ENCODE peak calls at places on chromosomes 1 and 21, in seven cellular contexts. One of them, this sample, is unnamed.

GRCh38 chr1:33182452-33182851 is 609 bp upstream of the TRIM62 start:
- DNase-seq in left ventricle myocardium inferior: no peak
- DNase-seq in T follicular helper cell: no peak
- DNase-seq in DMS153: peak
- DNase-seq in NCI-H1092 treated with DMSO at 0.1 percent for 48 hours: no peak
- DNase-seq in progenitor cell of endocrine pancreas: no peak
- DNase-seq in naive thymus-derived CD4-positive, alpha-beta T cell: no peak
- DNase-seq in this sample: no peak

GRCh38 chr1:212791261-212791675 is 309 bp downstream of the NSL1 start:
- DNase-seq in DMS153: peak
- DNase-seq in left ventricle myocardium inferior: no peak
- DNase-seq in progenitor cell of endocrine pancreas: no peak
- DNase-seq in T follicular helper cell: no peak
- DNase-seq in NCI-H1092 treated with DMSO at 0.1 percent for 48 hours: peak
- DNase-seq in naive thymus-derived CD4-positive, alpha-beta T cell: no peak
- DNase-seq in this sample: peak

GRCh38 chr1:57632401-57632800 is 208.5 kb upstream of the DAB1 start:
- DNase-seq in DMS153: no peak
- DNase-seq in NCI-H1092 treated with DMSO at 0.1 percent for 48 hours: no peak
- DNase-seq in progenitor cell of endocrine pancreas: no peak
- DNase-seq in left ventricle myocardium inferior: no peak
- DNase-seq in naive thymus-derived CD4-positive, alpha-beta T cell: no peak
- DNase-seq in T follicular helper cell: no peak
- DNase-seq in this sample: no peak

GRCh38 chr1:29136463-29136915 is 12.8 kb upstream of the TMEM200B start:
- DNase-seq in NCI-H1092 treated with DMSO at 0.1 percent for 48 hours: no peak
- DNase-seq in naive thymus-derived CD4-positive, alpha-beta T cell: no peak
- DNase-seq in left ventricle myocardium inferior: no peak
- DNase-seq in T follicular helper cell: no peak
- DNase-seq in progenitor cell of endocrine pancreas: no peak
- DNase-seq in DMS153: no peak
- DNase-seq in this sample: no peak

GRCh38 chr1:167911413-167911812 is 2.5 kb downstream of the ADCY10 start:
- DNase-seq in progenitor cell of endocrine pancreas: no peak
- DNase-seq in DMS153: no peak
- DNase-seq in T follicular helper cell: no peak
- DNase-seq in left ventricle myocardium inferior: no peak
- DNase-seq in NCI-H1092 treated with DMSO at 0.1 percent for 48 hours: no peak
- DNase-seq in naive thymus-derived CD4-positive, alpha-beta T cell: no peak
- DNase-seq in this sample: no peak

GRCh38 chr1:154992721-154993571 is 440 bp upstream of the LENEP start:
- DNase-seq in left ventricle myocardium inferior: no peak
- DNase-seq in NCI-H1092 treated with DMSO at 0.1 percent for 48 hours: peak
- DNase-seq in T follicular helper cell: no peak
- DNase-seq in naive thymus-derived CD4-positive, alpha-beta T cell: no peak
- DNase-seq in progenitor cell of endocrine pancreas: no peak
- DNase-seq in DMS153: no peak
- DNase-seq in this sample: peak

GRCh38 chr1:204084247-204084772 is 11.4 kb downstream of the SOX13 start:
- DNase-seq in T follicular helper cell: no peak
- DNase-seq in NCI-H1092 treated with DMSO at 0.1 percent for 48 hours: peak
- DNase-seq in DMS153: peak
- DNase-seq in progenitor cell of endocrine pancreas: peak
- DNase-seq in left ventricle myocardium inferior: peak
- DNase-seq in naive thymus-derived CD4-positive, alpha-beta T cell: no peak
- DNase-seq in this sample: no peak

GRCh38 chr1:199007423-199007822 is 368.6 kb downstream of the PTPRC start:
- DNase-seq in T follicular helper cell: no peak
- DNase-seq in progenitor cell of endocrine pancreas: no peak
- DNase-seq in naive thymus-derived CD4-positive, alpha-beta T cell: no peak
- DNase-seq in DMS153: no peak
- DNase-seq in NCI-H1092 treated with DMSO at 0.1 percent for 48 hours: no peak
- DNase-seq in left ventricle myocardium inferior: no peak
- DNase-seq in this sample: no peak

GRCh38 chr21:28615276-28615675 is 377.4 kb downstream of the LTN1 start:
- DNase-seq in NCI-H1092 treated with DMSO at 0.1 percent for 48 hours: no peak
- DNase-seq in naive thymus-derived CD4-positive, alpha-beta T cell: no peak
- DNase-seq in progenitor cell of endocrine pancreas: no peak
- DNase-seq in T follicular helper cell: no peak
- DNase-seq in left ventricle myocardium inferior: no peak
- DNase-seq in DMS153: no peak
- DNase-seq in this sample: no peak

GRCh38 chr1:203754455-203754864 is 10.5 kb upstream of the LAX1 start:
- DNase-seq in naive thymus-derived CD4-positive, alpha-beta T cell: peak
- DNase-seq in NCI-H1092 treated with DMSO at 0.1 percent for 48 hours: no peak
- DNase-seq in DMS153: no peak
- DNase-seq in progenitor cell of endocrine pancreas: no peak
- DNase-seq in T follicular helper cell: no peak
- DNase-seq in left ventricle myocardium inferior: no peak
- DNase-seq in this sample: no peak

GRCh38 chr1:34419662-34420061 is 243.0 kb downstream of the C1orf94 start:
- DNase-seq in left ventricle myocardium inferior: no peak
- DNase-seq in naive thymus-derived CD4-positive, alpha-beta T cell: no peak
- DNase-seq in NCI-H1092 treated with DMSO at 0.1 percent for 48 hours: no peak
- DNase-seq in DMS153: peak
- DNase-seq in T follicular helper cell: no peak
- DNase-seq in progenitor cell of endocrine pancreas: no peak
- DNase-seq in this sample: peak

GRCh38 chr1:28418278-28418637 is 48.7 kb downstream of the PHACTR4 start:
- DNase-seq in T follicular helper cell: no peak
- DNase-seq in NCI-H1092 treated with DMSO at 0.1 percent for 48 hours: no peak
- DNase-seq in naive thymus-derived CD4-positive, alpha-beta T cell: no peak
- DNase-seq in DMS153: no peak
- DNase-seq in left ventricle myocardium inferior: no peak
- DNase-seq in progenitor cell of endocrine pancreas: no peak
- DNase-seq in this sample: no peak

GRCh38 chr1:111127923-111128643 is 11.8 kb downstream of the DRAM2 start:
- DNase-seq in progenitor cell of endocrine pancreas: no peak
- DNase-seq in DMS153: no peak
- DNase-seq in T follicular helper cell: no peak
- DNase-seq in left ventricle myocardium inferior: no peak
- DNase-seq in naive thymus-derived CD4-positive, alpha-beta T cell: no peak
- DNase-seq in NCI-H1092 treated with DMSO at 0.1 percent for 48 hours: no peak
- DNase-seq in this sample: no peak

GRCh38 chr1:9787702-9788101 is 36.1 kb downstream of the CLSTN1 start:
- DNase-seq in DMS153: no peak
- DNase-seq in NCI-H1092 treated with DMSO at 0.1 percent for 48 hours: no peak
- DNase-seq in naive thymus-derived CD4-positive, alpha-beta T cell: peak
- DNase-seq in progenitor cell of endocrine pancreas: no peak
- DNase-seq in left ventricle myocardium inferior: no peak
- DNase-seq in T follicular helper cell: peak
- DNase-seq in this sample: no peak

GRCh38 chr1:169692766-169693460 is 18.5 kb downstream of the SELL start:
- DNase-seq in naive thymus-derived CD4-positive, alpha-beta T cell: peak
- DNase-seq in left ventricle myocardium inferior: no peak
- DNase-seq in progenitor cell of endocrine pancreas: no peak
- DNase-seq in DMS153: no peak
- DNase-seq in NCI-H1092 treated with DMSO at 0.1 percent for 48 hours: no peak
- DNase-seq in T follicular helper cell: no peak
- DNase-seq in this sample: no peak

GRCh38 chr1:24266398-24266941 is 52.7 kb upstream of the GRHL3 start:
- DNase-seq in naive thymus-derived CD4-positive, alpha-beta T cell: no peak
- DNase-seq in left ventricle myocardium inferior: no peak
- DNase-seq in T follicular helper cell: no peak
- DNase-seq in progenitor cell of endocrine pancreas: no peak
- DNase-seq in NCI-H1092 treated with DMSO at 0.1 percent for 48 hours: no peak
- DNase-seq in DMS153: no peak
- DNase-seq in this sample: no peak

GRCh38 chr21:44261191-44261631 is 486 bp downstream of the DNMT3L start:
- DNase-seq in T follicular helper cell: no peak
- DNase-seq in NCI-H1092 treated with DMSO at 0.1 percent for 48 hours: no peak
- DNase-seq in naive thymus-derived CD4-positive, alpha-beta T cell: no peak
- DNase-seq in DMS153: no peak
- DNase-seq in progenitor cell of endocrine pancreas: no peak
- DNase-seq in left ventricle myocardium inferior: no peak
- DNase-seq in this sample: no peak

GRCh38 chr1:92210701-92211100 is 7.0 kb upstream of the C1orf146 start:
- DNase-seq in progenitor cell of endocrine pancreas: no peak
- DNase-seq in NCI-H1092 treated with DMSO at 0.1 percent for 48 hours: no peak
- DNase-seq in left ventricle myocardium inferior: no peak
- DNase-seq in T follicular helper cell: no peak
- DNase-seq in naive thymus-derived CD4-positive, alpha-beta T cell: no peak
- DNase-seq in DMS153: no peak
- DNase-seq in this sample: no peak

GRCh38 chr1:230136453-230137327 is 69.7 kb downstream of the GALNT2 start:
- DNase-seq in DMS153: no peak
- DNase-seq in NCI-H1092 treated with DMSO at 0.1 percent for 48 hours: no peak
- DNase-seq in naive thymus-derived CD4-positive, alpha-beta T cell: no peak
- DNase-seq in left ventricle myocardium inferior: no peak
- DNase-seq in T follicular helper cell: no peak
- DNase-seq in progenitor cell of endocrine pancreas: no peak
- DNase-seq in this sample: no peak

GRCh38 chr21:35398366-35398982 is 349.4 kb upstream of the RUNX1 start:
- DNase-seq in NCI-H1092 treated with DMSO at 0.1 percent for 48 hours: no peak
- DNase-seq in left ventricle myocardium inferior: no peak
- DNase-seq in naive thymus-derived CD4-positive, alpha-beta T cell: no peak
- DNase-seq in DMS153: no peak
- DNase-seq in T follicular helper cell: no peak
- DNase-seq in progenitor cell of endocrine pancreas: no peak
- DNase-seq in this sample: peak

GRCh38 chr21:36792505-36792967 is 93.6 kb downstream of the SIM2 start:
- DNase-seq in DMS153: no peak
- DNase-seq in NCI-H1092 treated with DMSO at 0.1 percent for 48 hours: peak
- DNase-seq in T follicular helper cell: no peak
- DNase-seq in naive thymus-derived CD4-positive, alpha-beta T cell: no peak
- DNase-seq in progenitor cell of endocrine pancreas: no peak
- DNase-seq in left ventricle myocardium inferior: no peak
- DNase-seq in this sample: no peak

This sample was measured in SK-MEL-5.